ENCODE peak calls at places on chromosomes 1 and 21, in four cellular contexts. M is aorta, S is breast epithelium, W is GM23248. Z is an unnamed sample.

GRCh38 chr21:41511858-41512257 is 3.9 kb upstream of the TMPRSS2 start:
- DNase-seq in S (no peak), W (no peak), M (no peak), Z (no peak)

GRCh38 chr1:94235189-94236020 is 2.0 kb downstream of the ARHGAP29 start:
- DNase-seq in M (no peak), W (peak), S (no peak), Z (no peak)

GRCh38 chr1:46437723-46438122 is 43.6 kb downstream of the FAAH start:
- DNase-seq in S (no peak), M (no peak), W (no peak), Z (no peak)

GRCh38 chr1:110880708-110881374 is 7.9 kb downstream of the CD53 start:
- DNase-seq in M (no peak), W (peak), S (no peak), Z (no peak)

GRCh38 chr1:33300673-33301072 is 20.2 kb downstream of the A3GALT2 start:
- DNase-seq in W (peak), S (no peak), M (peak), Z (peak)

GRCh38 chr1:115430717-115431116 is 92.7 kb upstream of the NGF start:
- DNase-seq in S (no peak), W (peak), M (no peak), Z (no peak)

GRCh38 chr1:182764029-182764768 is 25.4 kb upstream of the NPL start:
- DNase-seq in S (no peak), W (no peak), M (no peak), Z (no peak)

GRCh38 chr1:1171551-1172340 is 1.9 kb upstream of the TTLL10 start:
- DNase-seq in M (no peak), W (no peak), S (no peak), Z (no peak)

GRCh38 chr1:71104417-71104816 is 23.6 kb upstream of the ZRANB2 start:
- DNase-seq in S (no peak), W (no peak), M (no peak), Z (no peak)

GRCh38 chr21:39667353-39667891 is 54.7 kb downstream of the B3GALT5 start:
- DNase-seq in W (no peak), S (no peak), M (no peak), Z (no peak)

GRCh38 chr1:59692591-59692990 is 122.2 kb upstream of the HOOK1 start:
- DNase-seq in S (no peak), M (peak), W (peak), Z (no peak)

GRCh38 chr1:27968692-27969091 is 8.9 kb downstream of the XKR8 start:
- DNase-seq in M (no peak), S (no peak), W (peak), Z (no peak)

DNA sequence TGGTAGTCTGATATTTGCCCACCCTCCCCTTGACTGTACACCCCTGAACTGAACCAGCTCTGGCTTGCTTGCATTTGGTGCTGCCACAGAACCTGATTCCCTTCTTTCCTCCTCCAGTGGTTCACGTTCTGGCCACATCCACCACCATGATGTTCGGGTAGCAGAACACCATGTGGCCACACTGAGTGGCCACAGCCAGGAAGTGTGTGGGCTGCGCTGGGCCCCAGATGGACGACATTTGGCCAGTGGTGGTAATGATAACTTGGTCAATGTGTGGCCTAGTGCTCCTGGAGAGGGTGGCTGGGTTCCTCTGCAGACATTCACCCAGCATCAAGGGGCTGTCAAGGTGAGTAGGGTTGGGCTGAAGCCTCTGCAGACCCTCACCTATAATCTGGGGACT is 1.8 kb downstream of the CDC20 start:
- DNase-seq in W (no peak), S (no peak), M (no peak), Z (no peak)
- H3K4me3 ChIP-seq in W (peak), S (no peak), M (no peak), Z (no peak)

GRCh38 chr1:179145521-179145920 is 63.7 kb downstream of the TOR3A start:
- DNase-seq in W (no peak), S (no peak), M (no peak), Z (no peak)

GRCh38 chr1:179143332-179143731 is 61.5 kb downstream of the TOR3A start:
- DNase-seq in M (no peak), S (no peak), W (peak), Z (no peak)

GRCh38 chr1:179144621-179145020 is 62.8 kb downstream of the TOR3A start:
- DNase-seq in S (no peak), M (no peak), W (peak), Z (no peak)

GRCh38 chr1:179142889-179143299 is 61.0 kb downstream of the TOR3A start:
- DNase-seq in W (peak), M (no peak), S (no peak), Z (no peak)

DNA sequence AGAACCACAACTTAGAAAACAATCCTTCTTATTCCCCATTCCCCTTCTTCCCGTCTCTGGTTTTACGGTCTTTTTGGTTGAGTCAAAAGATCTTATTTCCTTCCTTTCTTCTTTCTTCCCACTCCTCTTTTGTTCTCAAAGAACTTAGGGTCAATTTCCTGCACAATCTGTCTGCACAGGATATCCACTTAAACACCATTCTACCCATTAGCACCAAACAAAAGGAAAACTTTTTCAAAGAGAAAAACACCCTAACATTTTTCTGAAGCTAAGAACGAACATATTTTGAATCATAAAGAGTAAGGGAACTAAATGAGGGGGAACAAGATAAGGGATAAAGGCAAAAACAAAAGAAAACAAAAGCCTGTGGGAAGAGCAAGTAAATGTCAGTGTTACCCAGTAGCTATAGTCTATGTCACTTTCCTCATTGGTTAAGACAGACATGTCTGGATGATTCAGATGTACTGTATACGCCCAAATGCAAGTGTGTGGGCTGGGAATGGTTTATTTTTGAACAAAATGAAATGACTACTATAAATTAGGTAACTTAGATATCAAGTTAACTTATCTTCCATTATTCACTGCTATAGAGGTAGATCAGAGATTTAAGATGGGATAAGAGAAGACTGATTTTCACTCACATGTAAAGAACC is 59.8 kb downstream of the TOR3A start:
- DNase-seq in W (peak), M (no peak), S (no peak), Z (no peak)
- H3K4me3 ChIP-seq in W (peak), M (no peak), S (peak), Z (peak)

DNA sequence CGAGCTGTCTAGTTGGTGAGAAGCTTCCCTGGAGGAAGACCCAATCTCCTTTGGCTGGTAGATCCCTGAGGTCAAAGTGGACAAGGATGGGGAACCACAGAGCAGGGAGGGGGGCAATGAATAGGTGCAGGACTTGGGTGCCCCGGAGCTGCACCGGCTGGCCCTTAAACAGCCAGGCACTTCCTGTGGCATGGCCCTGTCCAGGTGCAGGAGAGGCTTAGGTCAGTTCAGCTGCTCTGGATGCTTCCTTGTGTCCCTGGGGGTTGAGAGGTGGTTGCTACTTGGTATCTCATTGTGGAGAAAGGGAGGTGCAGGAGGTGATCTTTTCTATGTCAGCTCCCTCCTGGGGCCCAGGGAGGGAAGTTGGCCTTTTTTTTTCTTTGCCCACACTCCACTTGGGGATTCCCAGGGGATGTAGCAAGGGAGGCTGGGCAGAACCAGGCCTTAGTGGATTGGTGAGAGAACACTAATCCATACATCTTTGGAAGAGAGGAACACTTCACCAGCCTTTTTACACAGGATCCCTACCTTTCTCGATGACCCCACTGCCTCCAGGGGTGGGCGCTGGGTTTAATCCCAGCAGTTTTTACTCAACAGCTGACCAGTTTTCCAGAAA is 1.2 kb upstream of the ST3GAL3 start:
- DNase-seq in W (peak), M (no peak), S (no peak), Z (no peak)
- H3K4me3 ChIP-seq in W (peak), M (no peak), S (no peak), Z (no peak)

GRCh38 chr1:62285440-62285839 is 33.8 kb downstream of the KANK4 start:
- DNase-seq in S (no peak), M (no peak), W (no peak), Z (no peak)
- H3K4me3 ChIP-seq in S (no peak), M (no peak), W (no peak), Z (no peak)

GRCh38 chr1:147586412-147586811 is 45.1 kb downstream of the BCL9 start:
- DNase-seq in S (no peak), W (no peak), M (no peak), Z (no peak)
- H3K4me3 ChIP-seq in S (no peak), W (no peak), M (no peak), Z (no peak)

GRCh38 chr1:31548899-31549806 is 27.2 kb upstream of the TINAGL1 start:
- DNase-seq in M (peak), S (peak), W (peak), Z (peak)
- H3K4me3 ChIP-seq in M (no peak), S (no peak), W (peak), Z (peak)

DNA sequence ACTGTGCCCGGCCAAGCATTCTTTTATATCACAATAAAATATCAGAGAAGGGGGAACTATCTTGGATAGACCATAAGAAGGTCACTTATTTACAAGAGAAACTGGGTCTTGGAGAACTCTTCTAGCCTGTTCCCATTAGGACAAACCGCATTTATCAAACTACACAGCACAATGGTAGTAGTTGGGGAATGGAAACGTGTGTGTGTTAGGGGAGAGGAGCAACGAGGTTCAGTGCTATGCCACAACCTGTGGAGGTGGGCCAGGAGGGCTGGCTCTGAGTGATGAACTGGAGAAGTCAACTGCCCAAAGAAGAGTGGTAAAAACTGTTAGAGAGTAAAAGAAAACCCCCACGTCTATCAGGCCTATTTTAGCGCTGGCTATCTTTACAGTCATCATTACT is 1.6 kb downstream of the DONSON start:
- DNase-seq in W (no peak), S (no peak), M (no peak), Z (no peak)
- H3K4me3 ChIP-seq in W (peak), S (no peak), M (no peak), Z (no peak)

DNA sequence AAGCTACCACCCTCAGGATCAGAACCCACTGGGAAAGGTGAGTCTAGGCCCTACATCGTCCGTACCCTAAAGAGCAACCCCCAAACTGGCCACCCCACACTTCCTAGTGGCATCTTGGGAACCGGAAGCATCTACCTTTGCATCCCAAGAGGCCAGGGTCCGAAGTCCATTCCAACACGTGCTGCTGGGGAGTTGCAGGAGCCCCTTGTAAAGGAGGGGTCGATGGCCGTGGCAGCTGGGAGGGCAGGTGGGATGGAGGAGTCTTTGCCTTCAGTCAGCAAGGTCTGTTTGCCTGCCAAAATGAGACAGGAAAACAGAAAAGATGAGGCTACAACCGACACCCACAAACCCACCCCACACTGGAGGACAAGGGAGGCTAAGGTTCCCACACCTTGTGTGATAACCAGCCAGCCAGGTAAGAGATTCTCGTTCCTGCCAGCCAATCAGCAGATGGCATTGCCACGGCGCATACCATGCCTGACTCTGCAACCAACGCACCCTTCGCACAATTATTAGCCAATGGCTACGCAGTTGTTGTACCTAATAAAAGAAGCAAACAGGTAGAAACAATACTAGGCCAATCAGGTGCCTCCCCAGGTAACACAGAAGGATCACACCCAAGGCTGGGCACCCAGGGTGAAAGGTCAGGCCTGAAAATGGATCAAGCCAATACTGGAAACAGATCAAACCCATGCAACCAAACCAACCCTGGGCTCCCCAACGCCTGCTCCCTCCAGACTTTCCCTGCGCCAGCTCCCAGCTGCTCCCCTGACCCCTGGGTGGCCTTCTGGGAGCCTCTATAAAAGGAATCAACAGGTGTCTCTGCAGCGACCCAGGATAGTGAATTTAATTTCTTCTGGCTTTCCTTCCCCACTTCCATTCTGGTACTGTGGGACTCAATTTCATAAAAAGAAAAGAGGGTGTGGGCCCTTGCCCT is 35.6 kb downstream of the CASZ1 start:
- DNase-seq in S (no peak), W (no peak), M (no peak), Z (no peak)
- H3K4me3 ChIP-seq in S (no peak), W (no peak), M (no peak), Z (no peak)